ENCODE peak calls at places on chromosome 9, in six cellular contexts. L is gastrocnemius medialis, E is right lobe of liver, U is fibroblast of lung, R is uterus, F is sigmoid colon. Z is an unnamed sample.

GRCh38 chr9:112041536-112042243 is 133.4 kb downstream of the SUSD1 start:
- DNase-seq in E (no peak), R (no peak), U (peak; percentile 100), L (peak; percentile 2), F (peak; percentile 68), Z (no peak)

GRCh38 chr9:12464910-12465512 is 228.2 kb upstream of the TYRP1 start:
- DNase-seq in E (no peak), R (no peak), F (no peak), L (no peak), U (peak; percentile 7), Z (no peak)

GRCh38 chr9:81389569-81389993 is 299.8 kb downstream of the TLE1 start:
- DNase-seq in L (no peak), U (peak; percentile 100), E (no peak), R (peak; percentile 52), F (peak; percentile 74), Z (no peak)

GRCh38 chr9:96686638-96687335 is 31.7 kb upstream of the PRXL2C start:
- DNase-seq in U (peak; percentile 80), R (peak; percentile 74), L (peak; percentile 44), E (peak; percentile 72), F (peak; percentile 90), Z (peak; percentile 64)

GRCh38 chr9:91384954-91385353 is 23.2 kb upstream of the AUH start:
- DNase-seq in R (no peak), U (no peak), E (no peak), L (no peak), F (no peak), Z (no peak)

GRCh38 chr9:5450360-5451051 is at the start of gene CD274:
- DNase-seq in F (peak; percentile 93), L (peak; percentile 74), U (peak; percentile 92), R (peak; percentile 86), E (peak; percentile 97), Z (peak; percentile 96)

GRCh38 chr9:759983-760715 is 81.3 kb upstream of the DMRT1 start:
- DNase-seq in R (no peak), L (no peak), E (no peak), F (peak; percentile 52), U (no peak), Z (no peak)

GRCh38 chr9:81113408-81114124 is 575.8 kb downstream of the TLE1 start:
- DNase-seq in R (no peak), F (no peak), L (no peak), E (no peak), U (peak; percentile 46), Z (no peak)

GRCh38 chr9:9399982-9400381 is 1212.8 kb downstream of the PTPRD start:
- DNase-seq in L (no peak), E (no peak), U (no peak), F (no peak), R (no peak), Z (no peak)

GRCh38 chr9:125126019-125126746 is 17.1 kb downstream of the SCAI start:
- DNase-seq in E (peak; percentile 70), U (peak; percentile 100), R (peak; percentile 88), F (peak; percentile 96), L (peak; percentile 79), Z (peak; percentile 90)

GRCh38 chr9:36748322-36748899 is 175.7 kb downstream of the MELK start:
- DNase-seq in U (peak; percentile 33), L (no peak), F (no peak), R (no peak), E (no peak), Z (no peak)

GRCh38 chr9:126661521-126662251 is 48.0 kb downstream of the LMX1B start:
- DNase-seq in F (no peak), L (no peak), E (no peak), U (peak; percentile 20), R (no peak), Z (no peak)

GRCh38 chr9:99345936-99346335 is 123.9 kb downstream of the SEC61B start:
- DNase-seq in F (no peak), E (no peak), R (no peak), L (no peak), U (peak; percentile 52), Z (no peak)

GRCh38 chr9:126635661-126636439 is 22.1 kb downstream of the LMX1B start:
- DNase-seq in U (no peak), R (no peak), L (no peak), E (no peak), F (no peak), Z (no peak)

GRCh38 chr9:124768778-124769350 is 2.2 kb downstream of the NR6A1 start:
- DNase-seq in U (no peak), R (no peak), L (no peak), E (no peak), F (no peak), Z (no peak)

GRCh38 chr9:123487944-123488343 is 131.9 kb downstream of the CRB2 start:
- DNase-seq in R (no peak), F (peak; percentile 42), U (no peak), L (no peak), E (no peak), Z (no peak)

GRCh38 chr9:33695299-33695698 is 100.1 kb upstream of the PRSS3 start:
- DNase-seq in E (no peak), R (no peak), F (no peak), L (no peak), U (no peak), Z (no peak)

GRCh38 chr9:33698267-33698666 is 97.1 kb upstream of the PRSS3 start:
- DNase-seq in L (no peak), R (no peak), F (no peak), U (no peak), E (no peak), Z (no peak)

GRCh38 chr9:33695856-33696255 is 99.5 kb upstream of the PRSS3 start:
- DNase-seq in F (no peak), E (no peak), U (no peak), L (no peak), R (no peak), Z (no peak)

DNA sequence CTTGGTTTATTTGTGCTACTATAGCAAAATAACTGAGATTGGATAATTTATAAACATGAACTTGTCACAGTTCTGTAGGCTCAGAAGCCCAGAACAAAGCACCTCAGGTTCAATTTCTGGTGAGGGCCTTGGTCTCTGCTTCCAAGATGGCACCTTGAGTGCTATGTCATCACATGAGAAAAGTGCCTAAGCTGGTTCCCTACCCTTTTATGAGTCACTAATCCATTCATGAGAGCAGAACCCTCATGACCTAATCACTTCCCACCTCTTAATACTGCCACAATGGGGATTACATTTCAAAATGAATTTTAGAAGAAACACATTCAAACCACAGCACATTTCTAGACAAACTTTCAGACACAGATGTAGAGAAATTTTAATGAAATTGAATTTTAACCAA is 98.2 kb upstream of the PRSS3 start:
- DNase-seq in U (no peak), F (no peak), E (no peak), L (no peak), R (no peak), Z (no peak)
- H3K36me3 ChIP-seq in U (no peaks in the 10 kb centered on the region), F (no peaks in the 10 kb centered on the region), E (no peaks in the 10 kb centered on the region), L (no peaks in the 10 kb centered on the region), R (no peaks in the 10 kb centered on the region), Z (no peaks in the 10 kb centered on the region)

GRCh38 chr9:34575775-34576592 is 13.5 kb downstream of the CNTFR start:
- DNase-seq in F (no peak), U (no peak), E (no peak), R (no peak), L (no peak), Z (peak; percentile 57)

GRCh38 chr9:34576943-34577634 is 12.4 kb downstream of the CNTFR start:
- DNase-seq in R (no peak), U (no peak), F (no peak), E (no peak), L (no peak), Z (no peak)

GRCh38 chr9:34577635-34578240 is 11.8 kb downstream of the CNTFR start:
- DNase-seq in U (no peak), E (no peak), R (no peak), L (no peak), F (no peak), Z (no peak)

GRCh38 chr9:34578241-34579096 is 11.1 kb downstream of the CNTFR start:
- DNase-seq in E (no peak), F (no peak), U (peak; percentile 71), R (no peak), L (no peak), Z (no peak)

DNA sequence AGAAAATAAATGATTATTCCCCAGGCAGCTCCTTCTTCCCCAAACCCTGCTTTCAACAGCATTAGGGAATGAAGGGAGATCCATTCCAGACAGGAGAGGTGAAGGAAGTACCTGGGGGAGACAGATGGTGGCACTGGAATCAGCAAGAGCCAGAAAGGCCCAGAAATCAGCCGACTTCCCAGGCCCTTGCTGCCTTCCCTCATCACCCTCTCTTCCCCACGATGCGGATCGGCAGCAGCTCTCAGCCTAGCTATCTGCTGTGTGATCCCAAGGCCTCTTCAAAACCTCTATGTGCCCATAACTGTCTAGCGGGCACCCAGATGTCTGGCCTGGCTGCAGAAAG is 13.0 kb downstream of the CNTFR start:
- DNase-seq in F (no peak), U (no peak), L (no peak), R (no peak), E (no peak), Z (no peak)
- TF ChIP-seq CTCF in F (no peak), U (no peak), L (no peak), R (no peak), E (no peak), Z (no peak)

DNA sequence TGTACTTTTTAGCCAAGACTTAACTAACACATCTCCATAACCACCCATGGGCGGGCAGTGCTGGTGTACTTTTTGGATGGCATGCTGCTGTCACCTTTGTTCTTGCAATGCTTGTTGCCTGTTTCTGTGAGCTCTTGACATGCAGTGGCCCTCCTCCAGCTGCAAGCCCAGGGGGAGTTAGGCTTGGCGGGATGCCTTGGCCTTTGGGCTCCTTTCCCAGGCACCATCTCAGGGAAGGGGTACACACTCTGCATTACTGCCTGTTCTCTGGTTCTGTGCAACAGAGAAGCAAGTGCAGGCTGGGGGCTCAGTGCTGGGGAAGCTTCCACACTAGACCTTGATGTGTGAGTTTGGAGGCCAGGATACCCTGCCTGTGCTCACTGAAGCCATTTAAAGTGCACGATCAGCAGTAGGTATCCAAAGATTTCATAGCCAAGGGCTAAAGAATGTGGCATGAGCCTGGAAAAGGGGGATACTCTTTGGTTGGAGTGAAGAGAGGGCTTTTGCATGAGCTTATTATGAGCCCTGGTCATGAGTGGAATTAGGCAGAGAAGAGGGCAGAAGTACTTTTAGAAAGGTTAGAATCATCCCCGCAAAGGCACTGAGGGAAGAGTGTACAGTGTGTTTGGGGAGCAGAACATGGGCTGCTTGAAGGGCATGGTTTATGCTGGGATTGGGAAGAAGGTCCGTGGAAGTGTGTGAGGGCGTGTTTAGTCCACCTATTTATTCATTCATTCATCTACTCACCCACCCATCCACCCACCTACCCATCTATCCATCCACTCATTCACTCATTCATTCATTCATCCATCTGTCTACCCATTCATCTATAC is 22.5 kb downstream of the PSAT1 start:
- DNase-seq in R (no peak), F (no peak), L (no peak), U (no peak), E (no peak), Z (no peak)
- H3K36me3 ChIP-seq in R (no peaks in the 10 kb centered on the region), F (no peaks in the 10 kb centered on the region), L (no peaks in the 10 kb centered on the region), U (no peaks in the 10 kb centered on the region), E (no peaks in the 10 kb centered on the region), Z (no peaks in the 10 kb centered on the region)

GRCh38 chr9:131409458-131409992 is 15.6 kb downstream of the PRRC2B start:
- DNase-seq in L (no peak), E (peak; percentile 35), F (no peak), R (no peak), U (no peak), Z (no peak)

GRCh38 chr9:131405858-131406566 is 12.1 kb downstream of the PRRC2B start:
- DNase-seq in U (no peak), F (no peak), R (no peak), L (no peak), E (peak; percentile 10), Z (no peak)

GRCh38 chr9:131406567-131407436 is 12.9 kb downstream of the PRRC2B start:
- DNase-seq in R (no peak), L (no peak), F (no peak), E (no peak), U (peak; percentile 23), Z (no peak)

GRCh38 chr9:131410051-131410491 is 16.2 kb downstream of the PRRC2B start:
- DNase-seq in R (no peak), L (no peak), F (no peak), E (no peak), U (peak; percentile 55), Z (no peak)

GRCh38 chr9:131407717-131408195 is 13.9 kb downstream of the PRRC2B start:
- DNase-seq in U (peak; percentile 68), F (peak; percentile 80), L (no peak), E (no peak), R (peak; percentile 48), Z (no peak)
- TF ChIP-seq CTCF in U (peak; percentile 46), F (peak; percentile 49), L (peak; percentile 18), E (peak; percentile 18), R (peak; percentile 53), Z (peak; percentile 30)